ENCODE peak calls at places on chromosome 4, in four cellular contexts. O is glutamatergic neuron, T is stomach, W is endodermal cell. F is an unnamed sample.

GRCh38 chr4:2794707-2795557 is 2.0 kb downstream of the SH3BP2 start:
- DNase-seq in O (no peak), T (peak), W (peak), F (no peak)

GRCh38 chr4:66693694-66694093 is 851.6 kb downstream of the CENPC start:
- DNase-seq in O (no peak), T (no peak), W (no peak), F (no peak)

GRCh38 chr4:478373-478772 is 20.6 kb downstream of the ZNF721 start:
- DNase-seq in O (no peak), T (no peak), W (no peak), F (no peak)

GRCh38 chr4:155371432-155372043 is 5.2 kb downstream of the MAP9 start:
- DNase-seq in O (no peak), T (no peak), W (no peak), F (no peak)

GRCh38 chr4:62051332-62051731 is 851.2 kb downstream of the ADGRL3 start:
- DNase-seq in O (no peak), T (no peak), W (no peak), F (no peak)

GRCh38 chr4:1871471-1872021 is 353 bp downstream of the NSD2 start:
- DNase-seq in O (peak), T (no peak), W (peak), F (peak)

GRCh38 chr4:75916091-75916661 is 13.9 kb upstream of the PPEF2 start:
- DNase-seq in O (peak), T (no peak), W (peak), F (peak)

GRCh38 chr4:40240040-40240653 is 43.3 kb downstream of the RHOH start:
- DNase-seq in O (no peak), T (no peak), W (no peak), F (no peak)

GRCh38 chr4:61555789-61556188 is 355.7 kb downstream of the ADGRL3 start:
- DNase-seq in O (no peak), T (peak), W (no peak), F (peak)

GRCh38 chr4:101177146-101177545 is 170.2 kb downstream of the PPP3CA start:
- DNase-seq in O (no peak), T (no peak), W (no peak), F (no peak)

GRCh38 chr4:95362906-95363578 is 185.7 kb downstream of the UNC5C start:
- DNase-seq in O (peak), T (no peak), W (peak), F (no peak)
- TF ChIP-seq CTCF in O (no peak), T (no peak), W (peak), F (no peak)

DNA sequence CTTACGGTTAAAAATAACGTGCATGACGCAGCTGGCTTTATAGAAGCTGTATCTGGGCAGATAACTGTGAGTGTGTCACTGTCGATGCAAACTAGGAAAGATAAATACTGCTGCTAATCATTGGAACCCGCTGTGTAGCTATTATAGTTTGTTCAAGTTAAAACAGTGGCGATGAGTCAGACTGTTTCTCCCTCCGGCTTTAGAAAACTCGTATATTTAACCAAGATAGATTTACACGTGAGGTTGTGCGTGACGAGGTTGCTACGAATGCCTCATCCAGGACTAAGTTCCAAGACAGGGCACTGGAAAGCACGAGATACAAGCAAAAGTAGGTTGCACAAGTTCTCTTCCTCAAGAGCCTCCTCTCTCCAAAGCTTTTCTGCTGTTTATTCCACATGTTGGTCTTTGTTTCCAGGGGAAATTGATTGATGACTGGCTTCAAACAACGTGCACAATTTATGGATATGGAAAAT is 270.7 kb downstream of the FBXW7 start:
- DNase-seq in O (no peak), T (peak), W (no peak), F (no peak)
- TF ChIP-seq CTCF in O (no peak), T (no peak), W (no peak), F (no peak)

GRCh38 chr4:111113591-111113990 is 490.7 kb upstream of the PITX2 start:
- DNase-seq in O (no peak), T (no peak), W (no peak), F (no peak)
- TF ChIP-seq CTCF in O (no peak), T (no peak), W (no peak), F (no peak)

GRCh38 chr4:111632752-111633151 is 512.5 kb upstream of the FAM241A start:
- DNase-seq in O (no peak), T (no peak), W (no peak), F (no peak)

GRCh38 chr4:111628437-111628836 is 516.8 kb upstream of the FAM241A start:
- DNase-seq in O (no peak), T (no peak), W (peak), F (no peak)

GRCh38 chr4:111631157-111631999 is 513.9 kb upstream of the FAM241A start:
- DNase-seq in O (no peak), T (no peak), W (no peak), F (no peak)

GRCh38 chr4:111633663-111634266 is 511.5 kb upstream of the FAM241A start:
- DNase-seq in O (no peak), T (no peak), W (no peak), F (no peak)

DNA sequence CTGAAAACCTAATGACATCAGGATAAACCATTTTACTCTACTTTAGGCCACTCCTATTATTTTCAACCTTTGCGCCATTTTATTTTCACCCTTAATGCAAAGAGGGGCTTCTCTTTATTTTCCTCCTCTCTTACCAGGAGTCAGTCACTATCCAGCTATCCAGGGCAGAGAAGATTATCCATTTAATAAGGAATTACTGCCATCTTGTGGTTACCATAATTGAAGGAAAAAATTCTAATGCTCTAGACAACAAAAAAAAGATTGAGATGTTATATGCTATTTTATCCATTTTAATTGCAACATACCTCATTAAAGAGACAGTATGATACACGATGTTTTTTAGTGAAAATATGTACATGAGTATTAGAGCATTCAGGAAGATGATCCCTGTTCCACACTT is 514.5 kb upstream of the FAM241A start:
- DNase-seq in O (no peak), T (no peak), W (no peak), F (no peak)
- TF ChIP-seq CTCF in O (no peak), T (no peak), W (peak), F (no peak)

DNA sequence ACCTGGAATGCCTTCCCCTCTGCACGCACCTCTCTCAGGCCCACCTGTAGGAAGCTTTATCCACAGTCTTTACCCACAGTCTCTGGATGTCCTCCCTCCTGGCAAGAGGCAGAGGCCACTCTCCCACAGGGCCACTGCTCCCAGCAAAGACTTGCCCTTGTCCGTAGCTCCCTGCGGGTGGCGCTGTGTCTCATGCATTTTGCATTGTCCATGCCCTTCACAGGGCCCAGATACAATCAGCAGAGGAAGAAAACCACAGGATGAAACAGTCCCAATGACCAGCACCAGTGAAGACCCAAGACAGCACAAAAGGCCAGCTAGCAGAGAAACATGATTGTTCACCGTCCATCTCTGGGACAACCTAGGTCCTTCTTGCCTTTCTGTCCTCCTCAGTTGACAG is 2.1 kb upstream of the NSG1 start:
- DNase-seq in O (peak), T (no peak), W (peak), F (no peak)
- TF ChIP-seq CTCF in O (peak), T (no peak), W (peak), F (no peak)

DNA sequence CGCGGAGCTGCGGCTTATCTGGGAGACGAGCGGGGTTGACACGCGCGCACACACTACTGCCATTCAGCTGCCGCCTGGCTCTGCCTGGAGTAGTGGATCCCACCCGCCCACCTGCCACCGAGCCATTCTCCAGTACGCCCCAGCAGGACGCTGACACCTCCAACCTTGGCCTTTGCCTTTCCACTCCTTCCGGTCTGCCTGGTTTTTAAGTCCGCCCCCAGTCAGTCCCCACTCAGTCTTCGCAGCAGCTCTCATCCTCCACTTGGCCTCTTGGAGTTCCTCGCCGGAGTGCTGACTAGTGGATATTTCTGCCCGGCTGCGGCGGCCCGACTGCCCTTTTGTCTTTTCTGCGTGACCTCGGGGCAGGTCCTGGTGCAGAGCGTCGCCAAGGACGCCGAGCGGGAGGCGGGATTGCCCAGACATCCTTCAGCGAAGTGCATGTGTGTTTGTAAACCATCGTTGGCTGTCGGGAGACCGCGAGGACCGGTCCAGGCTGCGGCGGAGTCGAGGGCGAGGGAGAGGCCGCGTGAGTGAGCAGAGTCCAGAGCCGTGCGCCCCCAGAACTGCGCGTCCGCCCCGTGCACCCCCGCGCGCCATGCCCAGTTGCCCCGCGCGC is 1.1 kb downstream of the SLIT2 start:
- DNase-seq in O (peak), T (no peak), W (peak), F (no peak)
- TF ChIP-seq CTCF in O (no peak), T (no peak), W (no peak), F (no peak)

GRCh38 chr4:139403457-139403856 is 50.5 kb upstream of the RAB33B start:
- DNase-seq in O (no peak), T (no peak), W (no peak), F (no peak)
- TF ChIP-seq CTCF in O (no peak), T (no peak), W (peak), F (no peak)

F was measured in Calu3.